ENCODE peak calls at places on chromosomes 2 and 18, in nine cellular contexts. D, Q, R, Y, Z, F, G, A and M are unnamed samples.

GRCh38 chr2:229856416-229856815 is 65.4 kb downstream of the TRIP12 start:
- DNase-seq in Y (no peak), D (no peak), R (no peak), Q (no peak), A (no peak), F (no peak), Z (no peak), G (no peak), M (no peak)

GRCh38 chr2:158486970-158487325 is 30.2 kb downstream of the PKP4 start:
- DNase-seq in D (no peak), R (no peak), A (no peak), F (no peak), Y (no peak), G (no peak), Q (no peak), Z (no peak), M (no peak)

GRCh38 chr2:20530520-20530919 is 83.6 kb downstream of the RHOB start:
- DNase-seq in F (no peak), Y (no peak), Z (no peak), Q (no peak), A (no peak), R (no peak), G (no peak), D (no peak), M (no peak)

GRCh38 chr2:50444286-50444685 is 587.6 kb downstream of the NRXN1 start:
- DNase-seq in G (no peak), F (no peak), D (no peak), Y (peak), Q (no peak), A (no peak), R (peak), Z (no peak), M (no peak)

GRCh38 chr18:58572181-58572580 is 56.7 kb downstream of the ALPK2 start:
- DNase-seq in Q (no peak), R (no peak), Z (peak), Y (no peak), F (no peak), G (peak), D (no peak), A (no peak), M (no peak)

GRCh38 chr2:222810044-222810443 is 50.8 kb upstream of the ACSL3 start:
- DNase-seq in Q (no peak), Z (no peak), D (no peak), Y (no peak), G (no peak), F (no peak), R (no peak), A (no peak), M (no peak)

GRCh38 chr18:33697498-33697897 is 119.5 kb downstream of the ASXL3 start:
- DNase-seq in F (no peak), Q (no peak), D (no peak), Z (no peak), G (no peak), R (no peak), A (no peak), Y (no peak), M (no peak)

GRCh38 chr2:152326710-152327109 is 8.3 kb upstream of the FMNL2 start:
- DNase-seq in R (no peak), D (no peak), G (no peak), Q (no peak), Y (no peak), Z (no peak), A (no peak), F (no peak), M (no peak)

GRCh38 chr2:16330012-16330411 is 335.6 kb downstream of the CYRIA start:
- DNase-seq in Q (no peak), Y (no peak), A (no peak), D (no peak), Z (no peak), G (no peak), R (no peak), F (no peak), M (peak)

GRCh38 chr18:28161608-28162599 is 15.0 kb downstream of the CDH2 start:
- DNase-seq in F (no peak), Q (no peak), G (peak), Z (peak), D (no peak), Y (no peak), A (no peak), R (no peak), M (peak)

GRCh38 chr2:175575346-175576258 is 394.1 kb upstream of the ATP5MC3 start:
- DNase-seq in Y (no peak), F (no peak), R (peak), Q (no peak), D (no peak), A (no peak), G (no peak), Z (no peak), M (no peak)

GRCh38 chr2:230714122-230714453 is 1.4 kb downstream of the CAB39 start:
- DNase-seq in G (peak), A (no peak), Z (no peak), F (peak), Q (peak), Y (no peak), R (peak), D (no peak), M (no peak)

GRCh38 chr2:215489288-215489848 is 53.5 kb upstream of the FN1 start:
- DNase-seq in A (no peak), D (no peak), Z (no peak), F (no peak), Q (no peak), G (no peak), R (no peak), Y (no peak), M (no peak)